ENCODE peak calls at places on chromosomes 7 and 10, in five cellular contexts. R, H, G, C and X are unnamed samples.
A peak's percentile ranks its signal among the peaks of the same experiment; 100 is the strongest.

GRCh38 chr7:141362580-141363435 is 188.4 kb upstream of the AGK start:
- DNase-seq in C (peak; percentile 76), R (peak; percentile 18), G (peak; percentile 75), H (peak; percentile 91), X (no peak)

GRCh38 chr7:24708244-24708643 is 49.0 kb downstream of the GSDME start:
- DNase-seq in G (no peak), R (no peak), H (peak; percentile 35), C (peak; percentile 53), X (peak; percentile 40)

GRCh38 chr10:58300676-58301075 is 31.7 kb downstream of the CISD1 start:
- DNase-seq in R (no peak), G (no peak), H (no peak), C (no peak), X (no peak)

GRCh38 chr10:130394832-130395231 is 258.6 kb downstream of the GLRX3 start:
- DNase-seq in G (no peak), H (no peak), R (no peak), C (no peak), X (no peak)

GRCh38 chr7:1501487-1502270 is 2.5 kb downstream of the INTS1 start:
- DNase-seq in H (no peak), R (no peak), G (no peak), C (no peak), X (no peak)

GRCh38 chr7:30612658-30613265 is 18.1 kb downstream of the GARS1 start:
- DNase-seq in R (no peak), C (no peak), H (peak; percentile 64), G (peak; percentile 57), X (no peak)

GRCh38 chr7:155796381-155797261 is 15.6 kb downstream of the SHH start:
- DNase-seq in C (peak; percentile 34), G (peak; percentile 18), R (peak; percentile 57), H (no peak), X (no peak)

GRCh38 chr7:99120503-99120902 is 23.4 kb downstream of the SMURF1 start:
- DNase-seq in R (no peak), G (no peak), C (peak; percentile 67), H (no peak), X (no peak)

GRCh38 chr10:17353568-17353967 is 100.8 kb downstream of the ST8SIA6 start:
- DNase-seq in H (peak; percentile 79), R (no peak), G (no peak), C (no peak), X (no peak)

GRCh38 chr10:944034-944831 is 12.7 kb upstream of the LARP4B start:
- DNase-seq in H (peak; percentile 21), G (peak; percentile 48), C (peak; percentile 44), R (peak; percentile 59), X (peak; percentile 52)

GRCh38 chr10:77378950-77379349 is 258.7 kb downstream of the KCNMA1 start:
- DNase-seq in H (no peak), C (no peak), G (no peak), R (no peak), X (no peak)

GRCh38 chr10:77377034-77377433 is 260.6 kb downstream of the KCNMA1 start:
- DNase-seq in R (no peak), C (no peak), H (peak; percentile 20), G (peak; percentile 39), X (no peak)

GRCh38 chr10:77380723-77381122 is 256.9 kb downstream of the KCNMA1 start:
- DNase-seq in R (no peak), H (no peak), G (no peak), C (no peak), X (no peak)

GRCh38 chr10:77374189-77374656 is 263.4 kb downstream of the KCNMA1 start:
- DNase-seq in H (no peak), C (no peak), R (no peak), G (no peak), X (no peak)

GRCh38 chr10:77377678-77378352 is 259.8 kb downstream of the KCNMA1 start:
- DNase-seq in H (no peak), G (no peak), C (no peak), R (no peak), X (no peak)
- TF ChIP-seq CTCF in H (no peak), G (no peak), C (no peak), R (no peak), X (no peak)

DNA sequence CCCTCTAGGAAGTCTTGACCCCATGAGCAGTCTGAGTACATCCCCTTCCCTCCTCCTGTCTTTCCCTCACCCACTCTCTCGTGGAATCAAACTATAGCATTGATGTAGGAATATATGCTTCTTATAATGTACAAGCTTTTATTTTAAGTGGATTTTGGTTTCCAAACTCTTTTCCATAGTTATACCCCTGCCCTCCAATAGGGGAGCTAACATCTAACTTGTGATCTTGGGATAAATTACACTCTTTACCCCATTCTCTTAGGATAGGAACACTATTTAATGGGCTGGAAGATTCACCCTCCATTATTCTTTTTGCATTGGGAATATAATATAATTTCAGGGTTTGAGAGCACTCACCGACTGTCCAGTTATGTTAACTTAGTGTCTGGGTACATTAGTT is 465.9 kb downstream of the GATA3 start:
- DNase-seq in C (no peak), R (no peak), H (no peak), G (no peak), X (no peak)
- TF ChIP-seq CTCF in C (no peak), R (no peak), H (no peak), G (no peak), X (no peak)

GRCh38 chr10:100740476-100741341 is 4.7 kb upstream of the PAX2 start:
- DNase-seq in C (no peak), G (no peak), R (no peak), H (no peak), X (no peak)
- TF ChIP-seq CTCF in C (no peak), G (no peak), R (no peak), H (no peak), X (no peak)

DNA sequence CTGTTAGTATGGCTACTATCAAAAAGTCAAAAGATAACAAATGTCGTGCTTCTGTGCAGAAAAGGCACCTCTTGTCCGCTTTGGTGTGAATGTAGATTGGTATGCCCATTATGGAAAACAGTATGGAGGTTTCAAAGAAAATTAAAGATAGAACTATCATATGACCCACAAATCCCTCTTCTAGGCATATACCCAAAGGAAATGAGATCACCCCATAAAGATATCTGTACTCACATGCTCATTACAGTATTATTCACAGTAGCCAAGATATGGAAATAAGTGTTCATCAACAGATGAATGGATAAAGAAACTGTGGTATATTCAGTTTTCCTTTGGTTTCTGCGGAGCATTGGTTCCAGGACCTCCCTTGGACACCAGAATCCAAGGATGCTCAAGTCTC is 180.5 kb upstream of the PPP1R3A start:
- DNase-seq in G (no peak), H (no peak), R (no peak), C (no peak), X (no peak)
- TF ChIP-seq CTCF in G (no peak), H (no peak), R (no peak), C (no peak), X (no peak)

DNA sequence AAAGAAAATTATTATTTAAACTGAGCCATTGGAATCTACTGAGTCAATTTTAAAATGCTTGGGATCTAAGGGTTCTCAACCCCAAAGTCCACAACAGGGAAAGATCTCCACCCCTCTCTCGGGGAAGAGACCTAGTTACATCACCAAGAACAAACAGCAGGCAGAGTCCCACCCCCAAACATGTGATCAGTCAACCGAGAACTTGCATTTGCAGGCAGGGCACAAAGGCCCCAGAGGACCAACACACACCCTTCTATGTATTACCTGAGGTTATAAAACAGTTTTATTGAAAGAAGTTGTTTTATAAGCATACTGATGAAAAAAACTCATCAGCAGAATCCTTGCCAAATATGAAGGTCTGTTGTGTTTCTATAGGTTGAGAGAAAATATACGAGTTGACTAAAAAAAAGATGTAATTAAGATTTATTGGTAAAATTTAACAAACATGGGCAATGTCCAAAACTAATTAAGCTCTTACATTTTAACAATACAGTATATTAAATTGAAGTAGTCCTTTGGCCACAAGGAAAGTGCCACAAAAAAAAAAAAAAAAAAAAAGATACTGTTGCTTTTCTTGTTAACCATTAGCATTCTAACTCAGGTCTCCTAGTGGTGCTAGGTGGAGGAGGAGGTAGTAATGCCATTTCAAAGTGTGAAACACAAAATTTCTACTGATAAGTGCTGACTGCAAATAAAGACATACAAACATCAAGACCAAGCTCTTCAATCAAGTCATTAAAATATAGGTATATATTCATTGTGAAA is 975 bp upstream of the USP54 start:
- DNase-seq in G (peak; percentile 46), C (peak; percentile 16), R (peak; percentile 30), H (peak; percentile 60), X (no peak)
- TF ChIP-seq CTCF in G (no peak), C (no peak), R (no peak), H (no peak), X (no peak)